ENCODE peak calls at places on chromosomes 3 and 15, in five cellular contexts. Z is stomach; P is central memory CD4-positive, alpha-beta T cell; E is NCI-H187; C is T-helper 1 cell. H is an unnamed sample.

GRCh38 chr15:67824900-67825879 is at the start of gene SKOR1:
- DNase-seq in Z (no peak), P (no peak), E (no peak), C (no peak), H (no peak)

GRCh38 chr3:131250466-131250865 is 131.1 kb upstream of the NUDT16 start:
- DNase-seq in Z (no peak), P (no peak), E (no peak), C (no peak), H (no peak)

GRCh38 chr15:38991701-38992100 is 427.1 kb upstream of the RASGRP1 start:
- DNase-seq in Z (no peak), P (no peak), E (no peak), C (no peak), H (no peak)

GRCh38 chr3:33681667-33682066 is 36.4 kb downstream of the CLASP2 start:
- DNase-seq in Z (no peak), P (no peak), E (no peak), C (no peak), H (no peak)

GRCh38 chr3:14323401-14324223 is 78.8 kb upstream of the SLC6A6 start:
- DNase-seq in Z (no peak), P (no peak), E (no peak), C (no peak), H (no peak)

GRCh38 chr15:38818156-38818745 is 253.6 kb upstream of the RASGRP1 start:
- DNase-seq in Z (no peak), P (no peak), E (no peak), C (no peak), H (no peak)

GRCh38 chr3:96491023-96491422 is 323.4 kb upstream of the EPHA6 start:
- DNase-seq in Z (no peak), P (no peak), E (no peak), C (no peak), H (no peak)

GRCh38 chr3:111315911-111316310 is 226.1 kb upstream of the CD96 start:
- DNase-seq in Z (no peak), P (no peak), E (no peak), C (no peak), H (no peak)

GRCh38 chr3:104032283-104032682 is 1334.4 kb upstream of the ALCAM start:
- DNase-seq in Z (no peak), P (no peak), E (no peak), C (no peak), H (no peak)

GRCh38 chr3:194884649-194885315 is 199.1 kb downstream of the FAM43A start:
- DNase-seq in Z (no peak), P (no peak), E (no peak), C (no peak), H (no peak)

GRCh38 chr3:23663661-23664186 is 142.0 kb upstream of the UBE2E1 start:
- DNase-seq in Z (no peak), P (no peak), E (no peak), C (no peak), H (no peak)

GRCh38 chr3:38925351-38925750 is 109.3 kb upstream of the SCN10A start:
- DNase-seq in Z (no peak), P (no peak), E (no peak), C (no peak), H (no peak)

GRCh38 chr15:81385110-81386076 is 11.4 kb upstream of the TMC3 start:
- DNase-seq in Z (peak; percentile 26), P (no peak), E (no peak), C (no peak), H (no peak)

GRCh38 chr15:99306694-99307338 is 55.5 kb downstream of the LRRC28 start:
- DNase-seq in Z (peak; percentile 29), P (no peak), E (peak; percentile 34), C (no peak), H (no peak)

GRCh38 chr3:114572364-114573062 is 278.7 kb downstream of the TIGIT start:
- DNase-seq in Z (no peak), P (no peak), E (no peak), C (no peak), H (no peak)

GRCh38 chr3:129837057-129837631 is 56.4 kb downstream of the TMCC1 start:
- DNase-seq in Z (no peak), P (no peak), E (no peak), C (no peak), H (no peak)

GRCh38 chr15:67762610-67763368 is 62.5 kb upstream of the SKOR1 start:
- DNase-seq in Z (no peak), P (peak; percentile 44), E (no peak), C (peak; percentile 66), H (no peak)

GRCh38 chr3:109334572-109334971 is 2.8 kb downstream of the DPPA4 start:
- DNase-seq in Z (no peak), P (no peak), E (no peak), C (no peak), H (no peak)

GRCh38 chr3:36635731-36636130 is 128.6 kb downstream of the DCLK3 start:
- DNase-seq in Z (no peak), P (no peak), E (no peak), C (no peak), H (no peak)

GRCh38 chr15:51499379-51499976 is 123.1 kb downstream of the DMXL2 start:
- DNase-seq in Z (no peak), P (no peak), E (no peak), C (peak; percentile 15), H (peak; percentile 31)

GRCh38 chr3:44867421-44868111 is 5.9 kb downstream of the TMEM42 start:
- DNase-seq in Z (no peak), P (no peak), E (no peak), C (no peak), H (no peak)

GRCh38 chr15:80570553-80570952 is 124.6 kb upstream of the ABHD17C start:
- DNase-seq in Z (peak; percentile 10), P (no peak), E (no peak), C (no peak), H (no peak)

GRCh38 chr3:46098319-46098761 is 71.1 kb upstream of the XCR1 start:
- DNase-seq in Z (no peak), P (peak; percentile 51), E (no peak), C (peak; percentile 89), H (no peak)

GRCh38 chr3:78096488-78097255 is 1056.8 kb downstream of the ROBO2 start:
- DNase-seq in Z (no peak), P (no peak), E (no peak), C (no peak), H (no peak)

H was measured in NCI-H460.